ENCODE peak calls at places on chromosomes 5 and 9, in eight cellular contexts. M, D, W, A, X, I, K and L are unnamed samples.
A peak's percentile ranks its signal among the peaks of the same experiment; 100 is the strongest.

GRCh38 chr5:118984602-118985001 is 3.7 kb downstream of the DTWD2 start:
- DNase-seq in M (no peak), D (no peak), I (no peak), X (peak; percentile 30), K (no peak), W (peak; percentile 16), A (peak; percentile 64), L (peak; percentile 62)

GRCh38 chr5:52799358-52799982 is 11.8 kb downstream of the ITGA1 start:
- DNase-seq in M (peak; percentile 51), W (peak; percentile 90), A (peak; percentile 42), I (no peak), X (peak; percentile 51), K (peak; percentile 48), D (peak; percentile 26), L (peak; percentile 52)

GRCh38 chr9:20945269-20945668 is 86.2 kb downstream of the HACD4 start:
- DNase-seq in A (no peak), I (no peak), W (no peak), K (no peak), M (no peak), X (no peak), D (no peak), L (no peak)

GRCh38 chr9:125143377-125144090 is at the start of gene SCAI:
- DNase-seq in M (peak; percentile 100), X (peak; percentile 97), A (peak; percentile 100), D (peak; percentile 100), W (peak; percentile 99), K (peak; percentile 100), I (peak; percentile 98), L (peak; percentile 95)

GRCh38 chr5:143471666-143472411 is 68.4 kb upstream of the NR3C1 start:
- DNase-seq in M (no peak), K (no peak), D (no peak), X (no peak), I (no peak), W (no peak), A (no peak), L (no peak)

GRCh38 chr5:60340965-60341471 is 358.9 kb downstream of the DEPDC1B start:
- DNase-seq in D (no peak), K (no peak), W (no peak), M (peak; percentile 46), X (no peak), A (no peak), I (no peak), L (no peak)

GRCh38 chr9:93280661-93281259 is 96.8 kb downstream of the WNK2 start:
- DNase-seq in A (no peak), D (no peak), I (no peak), W (no peak), K (no peak), M (no peak), X (no peak), L (no peak)

GRCh38 chr5:83000448-83000847 is 76.7 kb downstream of the TMEM167A start:
- DNase-seq in D (no peak), M (no peak), X (no peak), A (peak; percentile 19), I (no peak), K (no peak), W (no peak), L (no peak)

GRCh38 chr9:137163805-137164204 is 6.0 kb downstream of the LRRC26 start:
- DNase-seq in X (no peak), W (no peak), M (no peak), A (no peak), K (no peak), D (no peak), I (no peak), L (no peak)

GRCh38 chr5:173572431-173573125 is 43.9 kb downstream of the BOD1 start:
- DNase-seq in K (no peak), D (no peak), W (no peak), X (no peak), A (no peak), I (no peak), M (no peak), L (no peak)

GRCh38 chr5:132215329-132215728 is 12.3 kb downstream of the P4HA2 start:
- DNase-seq in A (no peak), W (peak; percentile 97), X (peak; percentile 91), M (no peak), K (peak; percentile 92), D (peak; percentile 26), I (no peak), L (peak; percentile 94)

GRCh38 chr5:40001796-40002195 is 577.0 kb upstream of the DAB2 start:
- DNase-seq in X (no peak), I (no peak), A (no peak), D (no peak), W (no peak), K (no peak), M (no peak), L (no peak)

GRCh38 chr9:133269537-133270357 is 5.3 kb downstream of the ABO start:
- DNase-seq in K (peak; percentile 68), W (no peak), I (no peak), M (no peak), X (no peak), A (no peak), D (no peak), L (no peak)

GRCh38 chr9:133140174-133140505 is 19.1 kb upstream of the RALGDS start:
- DNase-seq in K (no peak), D (no peak), X (no peak), W (no peak), M (no peak), I (no peak), A (no peak), L (no peak)

GRCh38 chr5:131164931-131165727 is at the start of gene HINT1:
- DNase-seq in A (peak; percentile 93), D (peak; percentile 95), X (peak; percentile 74), I (peak; percentile 79), K (peak; percentile 92), W (peak; percentile 86), M (peak; percentile 96), L (peak; percentile 51)

GRCh38 chr5:131160134-131160533 is 4.9 kb downstream of the HINT1 start:
- DNase-seq in X (no peak), M (no peak), W (no peak), A (no peak), I (no peak), K (no peak), D (no peak), L (no peak)

GRCh38 chr5:131164161-131164930 is 710 bp downstream of the HINT1 start:
- DNase-seq in K (peak; percentile 75), I (no peak), X (peak; percentile 33), D (peak; percentile 58), W (peak; percentile 64), M (peak; percentile 83), A (peak; percentile 81), L (peak; percentile 33)

GRCh38 chr5:131167615-131168014 is 2.6 kb upstream of the HINT1 start:
- DNase-seq in A (no peak), W (no peak), M (no peak), X (no peak), K (no peak), I (no peak), D (no peak), L (no peak)

GRCh38 chr5:131163315-131164119 is 1.5 kb downstream of the HINT1 start:
- DNase-seq in W (peak; percentile 51), D (no peak), I (no peak), K (no peak), X (no peak), M (peak; percentile 40), A (peak; percentile 19), L (no peak)
- H3K4me3 ChIP-seq in W (peak overlapping the region; percentile 96), D (peak overlapping the region; percentile 98), I (peak overlapping the region; percentile 87), K (peak overlapping the region; percentile 79), X (peak overlapping the region; percentile 90), M (peak overlapping the region; percentile 99), A (peak overlapping the region; percentile 86), L (peak overlapping the region; percentile 93)

DNA sequence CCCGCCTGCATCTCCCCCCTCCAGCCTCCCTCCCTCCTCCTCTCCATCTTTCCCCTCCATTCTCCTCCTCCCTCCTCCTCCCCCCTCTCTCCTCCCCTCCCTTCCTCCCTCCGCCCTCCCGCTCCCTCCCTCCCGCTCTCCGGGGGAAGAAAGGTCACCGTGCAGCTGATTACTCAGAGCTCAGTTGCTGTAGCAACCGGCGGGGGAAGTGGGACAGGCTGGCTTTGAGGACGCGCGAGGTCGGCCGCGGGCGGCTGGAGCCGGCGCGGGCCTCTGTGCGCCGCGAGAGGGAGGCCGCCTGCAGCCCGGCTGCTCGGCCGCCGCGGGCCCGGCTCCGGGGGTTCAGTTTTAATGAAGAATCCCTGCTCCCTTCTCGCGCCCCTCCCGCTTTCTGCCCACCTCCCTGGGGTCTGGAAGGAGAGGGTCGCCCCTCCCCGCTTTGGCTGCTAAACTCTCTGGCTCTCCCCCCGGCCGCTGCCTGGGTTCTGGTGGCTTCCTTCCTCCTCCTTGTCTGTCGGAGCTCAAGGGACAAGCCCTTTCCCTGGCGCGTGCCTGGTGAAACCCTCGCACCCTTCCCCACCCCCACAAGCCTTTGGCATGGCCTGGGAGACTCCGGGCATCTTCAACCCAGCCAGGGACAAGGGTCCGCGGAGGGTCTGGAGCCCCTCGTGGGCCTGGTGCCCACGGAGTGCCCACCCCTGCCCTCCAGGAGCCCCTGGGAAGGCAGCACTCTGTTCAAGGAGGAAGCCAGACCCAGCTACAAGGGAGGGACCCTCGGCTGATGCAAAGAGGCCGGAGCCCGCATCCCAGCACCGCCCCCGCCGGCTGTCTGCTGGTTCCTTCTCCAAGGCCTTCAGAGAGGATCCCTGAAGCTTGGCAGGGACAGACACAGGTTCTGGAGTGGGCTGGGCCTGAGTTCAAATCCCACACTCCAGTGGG is 160.3 kb downstream of the C9orf50 start:
- DNase-seq in D (peak; percentile 100), K (peak; percentile 98), M (peak; percentile 83), W (peak; percentile 99), X (peak; percentile 95), A (peak; percentile 98), I (peak; percentile 90), L (peak; percentile 95)
- TF ChIP-seq CTCF in D (peak; percentile 30), K (no peak), M (no peak), W (no peak), X (no peak), A (no peak), I (no peak), L (no peak)

GRCh38 chr9:129667378-129667777 is 1.9 kb downstream of the PRRX2 start:
- DNase-seq in D (no peak), A (no peak), M (no peak), K (no peak), W (no peak), I (no peak), X (no peak), L (no peak)

GRCh38 chr9:129665008-129665771 is at the start of gene PRRX2:
- DNase-seq in K (peak; percentile 35), I (no peak), M (no peak), A (peak; percentile 88), D (no peak), W (no peak), X (no peak), L (no peak)

GRCh38 chr9:129666575-129666974 is 1.1 kb downstream of the PRRX2 start:
- DNase-seq in D (no peak), M (no peak), W (no peak), I (no peak), K (no peak), A (no peak), X (no peak), L (no peak)

GRCh38 chr9:129665814-129666511 is 516 bp downstream of the PRRX2 start:
- DNase-seq in I (no peak), W (no peak), M (no peak), X (no peak), D (no peak), K (peak; percentile 18), A (no peak), L (no peak)

GRCh38 chr9:129664664-129665007 is 811 bp upstream of the PRRX2 start:
- DNase-seq in W (no peak), I (no peak), M (no peak), X (no peak), A (no peak), K (no peak), D (no peak), L (no peak)
- H3K4me3 ChIP-seq in W (no peak overlapping the region), I (peak overlapping the region; percentile 71), M (no peak overlapping the region), X (peak overlapping the region; percentile 68), A (peak overlapping the region; percentile 54), K (peak overlapping the region; percentile 52), D (no peak overlapping the region), L (peak overlapping the region; percentile 47)

GRCh38 chr5:33890633-33891032 is 1.2 kb downstream of the ADAMTS12 start:
- DNase-seq in K (no peak), X (no peak), D (no peak), A (no peak), I (no peak), W (peak; percentile 44), M (peak; percentile 46), L (no peak)
- TF ChIP-seq CTCF in K (no peak), X (no peak), D (no peak), A (no peak), I (no peak), W (peak; percentile 49), M (peak; percentile 22), L (peak; percentile 31)